ENCODE peak calls at places on chromosome 15, in nine cellular contexts. One of them, this sample, is unnamed. For H3K27me3, the result is how much of the 10 kb centered on the place peaks cover.

GRCh38 chr15:78000089-78000926 is 77.2 kb downstream of the TBC1D2B start:
- DNase-seq in lung: peak
- DNase-seq in psoas muscle: peak
- DNase-seq in heart right ventricle: peak
- DNase-seq in uterus: peak
- DNase-seq in hepatocyte: peak
- DNase-seq in brain microvascular endothelial cell: peak
- DNase-seq in IMR-90: peak
- DNase-seq in adrenal gland: peak
- DNase-seq in this sample: peak

GRCh38 chr15:93831641-93832040 is 399.7 kb upstream of the MCTP2 start:
- DNase-seq in lung: no peak
- DNase-seq in psoas muscle: no peak
- DNase-seq in heart right ventricle: no peak
- DNase-seq in uterus: no peak
- DNase-seq in hepatocyte: no peak
- DNase-seq in brain microvascular endothelial cell: no peak
- DNase-seq in IMR-90: no peak
- DNase-seq in adrenal gland: no peak
- DNase-seq in this sample: no peak

GRCh38 chr15:32053717-32054116 is 23.4 kb downstream of the CHRNA7 start:
- DNase-seq in lung: no peak
- DNase-seq in psoas muscle: no peak
- DNase-seq in heart right ventricle: no peak
- DNase-seq in uterus: no peak
- DNase-seq in hepatocyte: peak
- DNase-seq in brain microvascular endothelial cell: no peak
- DNase-seq in IMR-90: no peak
- DNase-seq in adrenal gland: no peak
- DNase-seq in this sample: no peak

GRCh38 chr15:100464895-100465294 is 63.9 kb downstream of the CERS3 start:
- DNase-seq in lung: no peak
- DNase-seq in psoas muscle: no peak
- DNase-seq in heart right ventricle: no peak
- DNase-seq in uterus: no peak
- DNase-seq in hepatocyte: no peak
- DNase-seq in brain microvascular endothelial cell: no peak
- DNase-seq in IMR-90: no peak
- DNase-seq in adrenal gland: no peak
- DNase-seq in this sample: no peak

GRCh38 chr15:56759450-56759845 is 26.1 kb upstream of the ZNF280D start:
- DNase-seq in lung: peak
- DNase-seq in psoas muscle: peak
- DNase-seq in heart right ventricle: peak
- DNase-seq in uterus: peak
- DNase-seq in hepatocyte: no peak
- DNase-seq in brain microvascular endothelial cell: peak
- DNase-seq in IMR-90: peak
- DNase-seq in adrenal gland: no peak
- DNase-seq in this sample: peak

GRCh38 chr15:55494927-55495326 is 13.1 kb downstream of the DNAAF4 start:
- DNase-seq in lung: no peak
- DNase-seq in psoas muscle: no peak
- DNase-seq in heart right ventricle: no peak
- DNase-seq in uterus: no peak
- DNase-seq in hepatocyte: no peak
- DNase-seq in brain microvascular endothelial cell: no peak
- DNase-seq in IMR-90: no peak
- DNase-seq in adrenal gland: no peak
- DNase-seq in this sample: no peak

GRCh38 chr15:35023794-35024193 is 35.7 kb upstream of the ZNF770 start:
- DNase-seq in lung: peak
- DNase-seq in psoas muscle: no peak
- DNase-seq in heart right ventricle: no peak
- DNase-seq in uterus: no peak
- DNase-seq in hepatocyte: no peak
- DNase-seq in brain microvascular endothelial cell: no peak
- DNase-seq in IMR-90: no peak
- DNase-seq in adrenal gland: no peak
- DNase-seq in this sample: no peak

GRCh38 chr15:68364028-68364659 is 67.8 kb downstream of the ITGA11 start:
- DNase-seq in lung: no peak
- DNase-seq in psoas muscle: peak
- DNase-seq in heart right ventricle: peak
- DNase-seq in uterus: no peak
- DNase-seq in hepatocyte: peak
- DNase-seq in brain microvascular endothelial cell: peak
- DNase-seq in IMR-90: peak
- DNase-seq in adrenal gland: no peak
- DNase-seq in this sample: peak

GRCh38 chr15:96448923-96449322 is 118.4 kb downstream of the NR2F2 start:
- DNase-seq in lung: no peak
- DNase-seq in psoas muscle: no peak
- DNase-seq in heart right ventricle: no peak
- DNase-seq in uterus: no peak
- DNase-seq in hepatocyte: no peak
- DNase-seq in brain microvascular endothelial cell: no peak
- DNase-seq in IMR-90: no peak
- DNase-seq in adrenal gland: no peak
- DNase-seq in this sample: no peak

GRCh38 chr15:42392309-42393024 is 33.2 kb downstream of the CAPN3 start:
- DNase-seq in lung: no peak
- DNase-seq in psoas muscle: no peak
- DNase-seq in heart right ventricle: no peak
- DNase-seq in uterus: no peak
- DNase-seq in hepatocyte: peak
- DNase-seq in brain microvascular endothelial cell: no peak
- DNase-seq in IMR-90: no peak
- DNase-seq in adrenal gland: no peak
- DNase-seq in this sample: no peak

GRCh38 chr15:100689500-100689899 is 87.1 kb downstream of the ASB7 start:
- DNase-seq in lung: no peak
- DNase-seq in psoas muscle: no peak
- DNase-seq in heart right ventricle: no peak
- DNase-seq in uterus: no peak
- DNase-seq in hepatocyte: no peak
- DNase-seq in brain microvascular endothelial cell: no peak
- DNase-seq in IMR-90: no peak
- DNase-seq in adrenal gland: no peak
- DNase-seq in this sample: no peak

GRCh38 chr15:91225728-91226127 is 125.7 kb downstream of the SV2B start:
- DNase-seq in lung: no peak
- DNase-seq in psoas muscle: no peak
- DNase-seq in heart right ventricle: no peak
- DNase-seq in uterus: no peak
- DNase-seq in hepatocyte: no peak
- DNase-seq in brain microvascular endothelial cell: no peak
- DNase-seq in IMR-90: no peak
- DNase-seq in adrenal gland: no peak
- DNase-seq in this sample: no peak

GRCh38 chr15:67879440-67880129 is 39.7 kb upstream of the RNU6-1 start:
- DNase-seq in lung: no peak
- DNase-seq in psoas muscle: no peak
- DNase-seq in heart right ventricle: no peak
- DNase-seq in uterus: no peak
- DNase-seq in hepatocyte: no peak
- DNase-seq in brain microvascular endothelial cell: no peak
- DNase-seq in IMR-90: no peak
- DNase-seq in adrenal gland: no peak
- DNase-seq in this sample: no peak

GRCh38 chr15:73125219-73125618 is 73.0 kb downstream of the NEO1 start:
- DNase-seq in lung: no peak
- DNase-seq in psoas muscle: no peak
- DNase-seq in heart right ventricle: no peak
- DNase-seq in uterus: no peak
- DNase-seq in hepatocyte: no peak
- DNase-seq in brain microvascular endothelial cell: peak
- DNase-seq in IMR-90: peak
- DNase-seq in adrenal gland: no peak
- DNase-seq in this sample: no peak

GRCh38 chr15:78394981-78395619 is 42.9 kb upstream of the IREB2 start:
- DNase-seq in lung: no peak
- DNase-seq in psoas muscle: no peak
- DNase-seq in heart right ventricle: no peak
- DNase-seq in uterus: no peak
- DNase-seq in hepatocyte: peak
- DNase-seq in brain microvascular endothelial cell: no peak
- DNase-seq in IMR-90: no peak
- DNase-seq in adrenal gland: no peak
- DNase-seq in this sample: no peak

GRCh38 chr15:37098468-37099320 is 1.7 kb downstream of the MEIS2 start:
- DNase-seq in lung: no peak
- DNase-seq in psoas muscle: peak
- DNase-seq in heart right ventricle: no peak
- DNase-seq in uterus: peak
- DNase-seq in hepatocyte: peak
- DNase-seq in brain microvascular endothelial cell: no peak
- DNase-seq in IMR-90: peak
- DNase-seq in adrenal gland: no peak
- DNase-seq in this sample: peak

GRCh38 chr15:50112488-50113186 is 6.4 kb downstream of the ATP8B4 start:
- DNase-seq in lung: no peak
- DNase-seq in psoas muscle: no peak
- DNase-seq in heart right ventricle: no peak
- DNase-seq in uterus: no peak
- DNase-seq in hepatocyte: no peak
- DNase-seq in brain microvascular endothelial cell: no peak
- DNase-seq in IMR-90: no peak
- DNase-seq in adrenal gland: no peak
- DNase-seq in this sample: no peak

GRCh38 chr15:43250785-43251184 is 15.9 kb downstream of the TGM5 start:
- DNase-seq in lung: no peak
- DNase-seq in psoas muscle: no peak
- DNase-seq in heart right ventricle: no peak
- DNase-seq in uterus: no peak
- DNase-seq in hepatocyte: no peak
- DNase-seq in brain microvascular endothelial cell: no peak
- DNase-seq in IMR-90: no peak
- DNase-seq in adrenal gland: no peak
- DNase-seq in this sample: no peak

GRCh38 chr15:64763874-64764273 is 11.5 kb downstream of the RBPMS2 start:
- DNase-seq in lung: no peak
- DNase-seq in psoas muscle: no peak
- DNase-seq in heart right ventricle: no peak
- DNase-seq in uterus: no peak
- DNase-seq in hepatocyte: no peak
- DNase-seq in brain microvascular endothelial cell: no peak
- DNase-seq in IMR-90: no peak
- DNase-seq in adrenal gland: no peak
- DNase-seq in this sample: no peak

DNA sequence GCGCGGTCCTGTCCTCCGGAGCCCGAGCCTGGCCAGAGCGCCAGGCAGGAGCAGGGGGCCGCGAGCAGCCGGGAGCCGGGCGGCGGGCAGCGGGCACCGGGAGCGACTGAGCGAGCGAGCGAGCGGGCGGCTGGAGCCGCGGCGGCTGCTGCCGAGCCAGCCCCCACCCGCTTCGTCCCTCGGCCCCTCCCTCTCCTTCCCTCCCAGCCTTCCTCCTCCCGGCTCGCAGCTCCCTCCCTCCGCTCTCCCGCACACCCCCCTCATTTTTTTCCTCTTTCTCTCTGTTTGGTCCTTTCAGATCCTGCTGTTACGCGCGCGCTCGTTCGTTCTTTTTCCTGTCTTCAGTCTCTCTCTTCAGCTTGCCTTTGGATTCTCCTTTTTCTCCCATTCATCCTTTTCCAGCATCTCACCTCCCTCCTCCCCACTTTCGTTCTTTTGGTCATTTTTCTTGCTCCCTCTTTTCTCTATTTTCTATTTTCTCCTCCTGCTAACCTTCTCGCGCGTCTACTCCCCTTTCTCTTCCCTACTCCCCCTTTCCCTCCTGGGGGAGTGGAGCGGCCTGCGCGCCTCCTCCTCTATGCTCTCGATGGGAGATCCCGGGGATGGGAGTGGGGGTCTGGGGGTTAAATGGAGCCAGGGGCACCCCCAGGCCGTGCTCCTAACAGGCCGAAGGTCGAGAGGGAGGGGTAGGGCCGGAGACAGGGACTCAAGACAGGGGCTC is at the start of gene MEGF11:
- DNase-seq in lung: no peak
- DNase-seq in psoas muscle: peak
- DNase-seq in heart right ventricle: no peak
- DNase-seq in uterus: no peak
- DNase-seq in hepatocyte: peak
- DNase-seq in brain microvascular endothelial cell: no peak
- DNase-seq in IMR-90: peak
- DNase-seq in adrenal gland: peak
- DNase-seq in this sample: no peak
- H3K27me3 ChIP-seq in lung: under half
- H3K27me3 ChIP-seq in psoas muscle: under half
- H3K27me3 ChIP-seq in heart right ventricle: half or more
- H3K27me3 ChIP-seq in uterus: under half
- H3K27me3 ChIP-seq in hepatocyte: half or more
- H3K27me3 ChIP-seq in brain microvascular endothelial cell: half or more
- H3K27me3 ChIP-seq in IMR-90: half or more
- H3K27me3 ChIP-seq in adrenal gland: under half
- H3K27me3 ChIP-seq in this sample: under half

GRCh38 chr15:70636540-70637165 is 126.7 kb downstream of the UACA start:
- DNase-seq in lung: no peak
- DNase-seq in psoas muscle: no peak
- DNase-seq in heart right ventricle: no peak
- DNase-seq in uterus: no peak
- DNase-seq in hepatocyte: peak
- DNase-seq in brain microvascular endothelial cell: no peak
- DNase-seq in IMR-90: no peak
- DNase-seq in adrenal gland: no peak
- DNase-seq in this sample: no peak
- TF ChIP-seq CTCF in lung: no peak
- TF ChIP-seq CTCF in psoas muscle: no peak
- TF ChIP-seq CTCF in heart right ventricle: peak
- TF ChIP-seq CTCF in uterus: peak
- TF ChIP-seq CTCF in hepatocyte: peak
- TF ChIP-seq CTCF in brain microvascular endothelial cell: peak
- TF ChIP-seq CTCF in IMR-90: peak
- TF ChIP-seq CTCF in adrenal gland: peak
- TF ChIP-seq CTCF in this sample: no peak

DNA sequence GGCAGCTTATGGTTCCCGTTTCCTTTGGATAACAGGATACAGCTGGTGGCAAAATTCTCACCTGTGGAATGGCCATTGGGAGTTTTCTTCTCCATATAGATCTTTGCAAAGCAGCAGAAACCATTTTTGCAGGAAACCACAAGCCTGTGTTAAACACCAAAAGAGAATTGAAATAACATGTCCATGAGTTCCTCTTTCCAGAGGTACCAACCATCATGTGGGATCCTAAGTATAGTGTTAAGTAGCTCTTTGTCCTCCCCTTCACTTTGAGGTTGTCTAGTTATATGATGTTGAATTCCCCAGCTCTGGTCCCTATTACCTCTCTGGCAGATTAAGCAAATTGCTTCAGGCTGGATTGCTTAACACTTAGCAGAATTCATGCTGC is 94.9 kb downstream of the AKAP13 start:
- DNase-seq in lung: no peak
- DNase-seq in psoas muscle: no peak
- DNase-seq in heart right ventricle: no peak
- DNase-seq in uterus: no peak
- DNase-seq in hepatocyte: no peak
- DNase-seq in brain microvascular endothelial cell: no peak
- DNase-seq in IMR-90: no peak
- DNase-seq in adrenal gland: no peak
- DNase-seq in this sample: no peak
- H3K27ac ChIP-seq in lung: no peak
- H3K27ac ChIP-seq in psoas muscle: no peak
- H3K27ac ChIP-seq in heart right ventricle: peak
- H3K27ac ChIP-seq in uterus: no peak
- H3K27ac ChIP-seq in hepatocyte: no peak
- H3K27ac ChIP-seq in brain microvascular endothelial cell: no peak
- H3K27ac ChIP-seq in IMR-90: no peak
- H3K27ac ChIP-seq in adrenal gland: no peak
- H3K27ac ChIP-seq in this sample: no peak

GRCh38 chr15:80403712-80404056 is 498 bp upstream of the ARNT2 start:
- DNase-seq in lung: no peak
- DNase-seq in psoas muscle: no peak
- DNase-seq in heart right ventricle: no peak
- DNase-seq in uterus: no peak
- DNase-seq in hepatocyte: peak
- DNase-seq in brain microvascular endothelial cell: no peak
- DNase-seq in IMR-90: no peak
- DNase-seq in adrenal gland: no peak
- DNase-seq in this sample: no peak
- H3K27me3 ChIP-seq in lung: under half
- H3K27me3 ChIP-seq in psoas muscle: under half
- H3K27me3 ChIP-seq in heart right ventricle: under half
- H3K27me3 ChIP-seq in uterus: under half
- H3K27me3 ChIP-seq in hepatocyte: under half
- H3K27me3 ChIP-seq in brain microvascular endothelial cell: under half
- H3K27me3 ChIP-seq in IMR-90: under half
- H3K27me3 ChIP-seq in adrenal gland: under half
- H3K27me3 ChIP-seq in this sample: under half